ENCODE peak calls at places on chromosomes 6 and 20, in four cellular contexts. E is cardiac septum; H is ACHN; W is activated CD8-positive, alpha-beta memory T cell treated with anti-CD3 and anti-CD28 coated beads for 1 hour. U is an unnamed sample.

GRCh38 chr20:31568773-31569162 is 36.3 kb upstream of the ID1 start:
- DNase-seq in E (no peak), H (no peak), W (no peak), U (no peak)

GRCh38 chr6:54193560-54193959 is 82.3 kb downstream of the MLIP start:
- DNase-seq in E (no peak), H (no peak), W (no peak), U (no peak)

GRCh38 chr20:22795897-22796296 is 211.5 kb upstream of the FOXA2 start:
- DNase-seq in W (no peak), E (no peak), H (peak; percentile 88), U (no peak)

GRCh38 chr6:98560418-98560817 is 274.0 kb upstream of the POU3F2 start:
- DNase-seq in W (no peak), E (no peak), H (no peak), U (no peak)

GRCh38 chr6:99276747-99277146 is 72.7 kb downstream of the FAXC start:
- DNase-seq in E (no peak), W (no peak), H (peak; percentile 0), U (no peak)

GRCh38 chr6:37038297-37039198 is 33.1 kb downstream of the FGD2 start:
- DNase-seq in W (no peak), H (no peak), E (no peak), U (no peak)

GRCh38 chr6:21348462-21349195 is 244.9 kb upstream of the SOX4 start:
- DNase-seq in E (no peak), H (peak; percentile 35), W (no peak), U (no peak)

GRCh38 chr20:32236819-32237218 is 29.1 kb downstream of the POFUT1 start:
- DNase-seq in W (no peak), H (no peak), E (no peak), U (no peak)

GRCh38 chr20:23125159-23125558 is 39.0 kb upstream of the CD93 start:
- DNase-seq in E (no peak), W (no peak), H (no peak), U (no peak)

GRCh38 chr6:14046476-14047068 is 71.0 kb upstream of the CD83 start:
- DNase-seq in W (peak; percentile 1), E (no peak), H (peak; percentile 58), U (peak; percentile 14)

GRCh38 chr20:19889011-19889953 is 127.9 kb upstream of the NAA20 start:
- DNase-seq in H (no peak), E (peak; percentile 78), W (no peak), U (no peak)

GRCh38 chr6:71338540-71339316 is 50.1 kb downstream of the OGFRL1 start:
- DNase-seq in W (no peak), H (no peak), E (no peak), U (no peak)

GRCh38 chr20:16400249-16400648 is 173.0 kb downstream of the KIF16B start:
- DNase-seq in H (no peak), E (no peak), W (no peak), U (no peak)

GRCh38 chr6:69917834-69918233 is 51.5 kb downstream of the COL19A1 start:
- DNase-seq in E (no peak), H (peak; percentile 2), W (no peak), U (no peak)

GRCh38 chr6:150143521-150144293 is 863 bp downstream of the PPP1R14C start:
- DNase-seq in H (no peak), W (no peak), E (no peak), U (no peak)

GRCh38 chr6:73604020-73604419 is 49.8 kb downstream of the SLC17A5 start:
- DNase-seq in H (no peak), E (no peak), W (no peak), U (no peak)

GRCh38 chr6:4635666-4636065 is 140.5 kb upstream of the CDYL start:
- DNase-seq in E (no peak), W (no peak), H (no peak), U (no peak)

GRCh38 chr20:17542993-17543412 is 11.8 kb upstream of the BFSP1 start:
- DNase-seq in H (no peak), E (no peak), W (no peak), U (no peak)

GRCh38 chr20:35021063-35021462 is 65.4 kb downstream of the MYH7B start:
- DNase-seq in H (no peak), W (no peak), E (no peak), U (no peak)

U was measured in GDM1.